ENCODE peak calls at places on chromosomes 16 and 17, in seven cellular contexts. E is Peyer's patch; A is AG10803; G is CD8-positive, alpha-beta T cell; Y is fibroblast of the aortic adventitia; U is hepatocyte; P is brain microvascular endothelial cell. R is an unnamed sample.

GRCh38 chr17:75864448-75864871 is 9.3 kb upstream of the WBP2 start:
- DNase-seq in G (peak), Y (peak), E (peak), P (peak), A (peak), U (peak), R (peak)

GRCh38 chr17:55294042-55294751 is 29.4 kb downstream of the HLF start:
- DNase-seq in U (no peak), A (peak), G (no peak), P (no peak), E (no peak), Y (no peak), R (no peak)

GRCh38 chr17:82126479-82127314 is 28.7 kb upstream of the FASN start:
- DNase-seq in E (peak), U (no peak), G (peak), Y (no peak), A (no peak), P (no peak), R (no peak)

GRCh38 chr16:54443352-54443751 is 156.8 kb upstream of the IRX3 start:
- DNase-seq in P (no peak), E (no peak), Y (peak), G (no peak), U (no peak), A (peak), R (no peak)

GRCh38 chr17:43553501-43554018 is 7.4 kb upstream of the ETV4 start:
- DNase-seq in A (no peak), P (no peak), U (no peak), Y (no peak), G (no peak), E (no peak), R (no peak)

GRCh38 chr16:71882505-71883192 is 1.3 kb downstream of the ZNF821 start:
- DNase-seq in U (peak), P (peak), Y (peak), E (peak), A (peak), G (peak), R (peak)

GRCh38 chr17:43540821-43541674 is 5.1 kb downstream of the ETV4 start:
- DNase-seq in E (no peak), A (no peak), G (no peak), U (no peak), Y (peak), P (no peak), R (peak)

GRCh38 chr16:65731840-65732239 is 610.0 kb upstream of the CDH11 start:
- DNase-seq in P (no peak), E (no peak), U (no peak), G (no peak), A (peak), Y (peak), R (no peak)

GRCh38 chr17:36610472-36610871 is 9.1 kb downstream of the MRM1 start:
- DNase-seq in Y (no peak), U (no peak), P (no peak), E (no peak), A (no peak), G (no peak), R (peak)

GRCh38 chr16:80034469-80034826 is 433.9 kb upstream of the MAF start:
- DNase-seq in A (no peak), P (no peak), G (no peak), U (no peak), E (no peak), Y (no peak), R (peak)

GRCh38 chr16:68658258-68658973 is 13.3 kb downstream of the CDH3 start:
- DNase-seq in Y (peak), A (peak), E (no peak), G (no peak), P (peak), U (peak), R (peak)

GRCh38 chr17:75084039-75084660 is 3.6 kb upstream of the SLC16A5 start:
- DNase-seq in A (no peak), P (peak), U (peak), E (no peak), G (no peak), Y (no peak), R (peak)

GRCh38 chr17:62720126-62720850 is 87.8 kb downstream of the MARCHF10 start:
- DNase-seq in A (no peak), Y (no peak), E (no peak), P (no peak), U (no peak), G (no peak), R (no peak)

GRCh38 chr17:4949321-4950074 is 1.2 kb upstream of the PFN1 start:
- DNase-seq in G (peak), Y (peak), U (peak), E (peak), A (peak), P (peak), R (peak)

GRCh38 chr17:83155128-83156081 is 76.0 kb downstream of the METRNL start:
- DNase-seq in P (peak), E (no peak), Y (peak), A (peak), U (no peak), G (no peak), R (no peak)

GRCh38 chr16:56946767-56947603 is 14.8 kb upstream of the CETP start:
- DNase-seq in E (peak), A (no peak), G (no peak), P (no peak), Y (no peak), U (no peak), R (peak)

GRCh38 chr17:19770985-19771710 is 23.1 kb upstream of the ALDH3A1 start:
- DNase-seq in G (no peak), P (no peak), U (no peak), Y (no peak), E (no peak), A (no peak), R (no peak)

GRCh38 chr16:58847902-58848661 is 114.0 kb upstream of the GOT2 start:
- DNase-seq in P (no peak), A (peak), G (no peak), U (no peak), E (no peak), Y (no peak), R (no peak)

GRCh38 chr17:50533185-50533584 is 650 bp downstream of the EPN3 start:
- DNase-seq in G (no peak), U (no peak), A (no peak), E (no peak), Y (no peak), P (no peak), R (no peak)

GRCh38 chr17:45231481-45232116 is 9.9 kb downstream of the FMNL1 start:
- DNase-seq in U (no peak), G (no peak), A (no peak), Y (no peak), P (no peak), E (no peak), R (no peak)

GRCh38 chr17:50272711-50273653 is 1.3 kb upstream of the TMEM92 start:
- DNase-seq in E (peak), U (peak), P (peak), Y (peak), G (peak), A (peak), R (peak)

GRCh38 chr16:31108794-31109558 is 790 bp downstream of the BCKDK start:
- DNase-seq in U (peak), A (no peak), P (no peak), E (no peak), Y (no peak), G (no peak), R (no peak)

GRCh38 chr17:65690626-65691310 is 129.3 kb upstream of the AXIN2 start:
- DNase-seq in Y (no peak), E (no peak), A (no peak), P (no peak), G (no peak), U (no peak), R (no peak)

GRCh38 chr17:76191891-76192290 is 48.4 kb downstream of the RNF157 start:
- DNase-seq in P (no peak), Y (no peak), U (no peak), E (no peak), G (no peak), A (no peak), R (no peak)

GRCh38 chr17:64780096-64781012 is 118.2 kb upstream of the SMURF2 start:
- DNase-seq in A (no peak), U (peak), G (peak), E (peak), Y (no peak), P (no peak), R (peak)

GRCh38 chr17:17523714-17524075 is 27.5 kb upstream of the RASD1 start:
- DNase-seq in Y (no peak), U (no peak), G (no peak), A (no peak), E (no peak), P (no peak), R (no peak)

GRCh38 chr17:44757918-44758413 is 822 bp upstream of the ADAM11 start:
- DNase-seq in A (no peak), G (no peak), Y (no peak), P (no peak), U (no peak), E (no peak), R (no peak)

GRCh38 chr17:72416054-72416691 is 295.4 kb downstream of the SOX9 start:
- DNase-seq in A (no peak), U (no peak), Y (no peak), P (no peak), E (no peak), G (no peak), R (peak)

GRCh38 chr17:8072339-8072726 is 15.2 kb downstream of the ALOX12B start:
- DNase-seq in A (no peak), U (no peak), G (no peak), P (no peak), Y (no peak), E (no peak), R (no peak)
- H3K4me3 ChIP-seq in A (no peak), U (no peak), G (peak), P (no peak), Y (no peak), E (no peak), R (no peak)

DNA sequence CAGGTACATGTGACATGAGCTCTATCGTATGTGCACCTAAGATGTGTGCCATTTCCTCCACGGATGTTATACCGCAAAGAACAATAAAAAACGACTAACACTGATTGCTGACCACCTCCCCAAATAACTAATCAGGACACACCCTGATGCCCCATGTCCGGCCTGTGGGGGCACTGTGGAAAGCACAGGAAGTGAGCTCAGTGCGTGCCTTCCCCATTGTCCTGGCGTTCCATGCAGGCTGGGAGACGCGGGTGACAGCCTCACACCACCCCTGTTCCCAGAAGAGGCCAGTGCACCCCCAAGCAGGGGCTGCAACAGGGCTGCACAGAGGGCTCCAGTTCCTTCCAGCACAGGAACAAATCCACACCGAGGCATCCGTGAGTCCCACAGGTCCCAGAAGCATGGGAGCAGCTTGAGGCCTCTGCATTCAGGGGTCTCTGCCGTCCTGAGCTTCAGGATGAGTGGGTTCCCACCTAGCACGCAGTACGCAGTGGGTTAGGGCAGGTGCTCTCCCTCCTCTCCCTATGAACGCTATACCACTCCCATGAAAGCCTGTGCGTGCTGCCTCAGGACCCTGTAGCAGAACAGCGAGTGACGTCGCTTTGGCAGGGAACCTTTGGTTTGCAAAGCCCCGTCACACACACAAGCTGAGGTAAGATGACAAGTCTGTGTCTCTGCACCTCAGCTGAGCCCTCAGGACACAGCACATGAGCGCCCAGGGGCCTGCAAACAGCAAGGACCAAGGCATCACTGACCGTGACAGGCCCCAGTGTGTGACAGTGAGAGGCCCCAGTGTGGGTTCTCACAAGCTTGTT is 117.7 kb downstream of the ZNF778 start:
- DNase-seq in A (no peak), P (no peak), G (no peak), U (no peak), E (no peak), Y (no peak), R (no peak)
- TF ChIP-seq CTCF in A (peak), P (peak), G (no peak), U (no peak), E (no peak), Y (no peak), R (peak)

DNA sequence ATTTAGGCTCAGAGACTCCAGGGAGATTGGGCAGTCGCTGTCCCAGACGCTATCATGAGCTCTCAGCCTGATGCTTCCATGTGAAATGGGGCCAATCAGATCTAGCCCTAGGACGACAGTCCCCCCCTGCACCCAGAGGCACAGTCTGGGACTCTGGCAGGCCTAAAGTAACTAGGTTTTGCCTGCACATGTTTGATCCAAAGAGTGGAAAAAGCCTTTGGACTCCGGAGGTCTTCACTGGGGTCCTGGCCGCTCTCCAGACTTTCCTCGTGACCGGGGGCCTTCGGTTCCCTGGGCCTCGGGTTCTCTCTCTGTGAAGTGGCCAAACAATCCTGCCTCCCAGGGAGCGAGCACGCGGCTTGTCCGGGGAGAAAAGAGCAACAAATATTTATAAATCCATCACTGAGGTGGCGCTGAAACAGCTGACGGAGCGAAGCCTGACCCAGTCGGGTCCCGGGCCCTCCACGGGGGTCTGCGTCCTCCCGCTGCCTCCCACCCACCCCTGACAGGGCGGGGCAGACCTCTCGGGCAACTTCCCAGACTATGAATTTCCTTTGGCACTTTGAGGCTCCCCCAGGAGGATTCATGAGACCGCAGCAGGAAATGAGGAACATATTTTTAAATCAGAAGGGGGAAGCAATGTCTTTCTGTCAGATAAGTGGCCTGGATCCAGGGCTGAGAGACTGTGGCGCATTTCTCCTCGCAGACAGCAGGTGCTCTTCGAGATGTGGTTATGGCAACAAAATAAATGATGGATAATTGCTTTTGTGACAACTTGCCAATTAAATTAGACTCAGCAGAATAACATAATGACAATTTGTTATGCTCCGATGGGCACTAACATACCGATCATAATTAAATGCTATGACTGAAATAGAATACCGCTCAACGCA is 38.9 kb downstream of the MRPS23 start:
- DNase-seq in Y (peak), E (no peak), A (peak), G (no peak), U (peak), P (peak), R (peak)
- H3K4me3 ChIP-seq in Y (peak), E (no peak), A (peak), G (no peak), U (no peak), P (peak), R (no peak)

GRCh38 chr16:48136547-48137360 is 19.0 kb downstream of the ABCC12 start:
- DNase-seq in P (no peak), E (peak), U (no peak), A (peak), Y (peak), G (no peak), R (peak)
- TF ChIP-seq CTCF in P (no peak), E (no peak), U (no peak), A (no peak), Y (no peak), G (no peak), R (no peak)

GRCh38 chr17:1762233-1762905 is 509 bp downstream of the SERPINF1 start:
- DNase-seq in U (no peak), A (peak), G (no peak), E (no peak), Y (peak), P (no peak), R (peak)
- H3K4me3 ChIP-seq in U (peak), A (peak), G (no peak), E (peak), Y (peak), P (peak), R (peak)